ENCODE peak calls at places on chromosomes 5 and 9, in six cellular contexts. G is GM12878; J is psoas muscle; E is activated CD8-positive, alpha-beta T cell treated with anti-CD3 and anti-CD28 coated beads for 36 hours; X is HepG2; L is right lobe of liver. H is an unnamed sample.

GRCh38 chr5:170151105-170151831 is 45.6 kb downstream of the FOXI1 start:
- ATAC-seq in L (no peak), G (peak; percentile 93), X (peak; percentile 77), E (no peak), J (no peak), H (no peak)

GRCh38 chr5:102221949-102222348 is 74.1 kb downstream of the SLCO4C1 start:
- ATAC-seq in L (no peak), G (no peak), E (no peak), J (no peak), X (no peak), H (no peak)

GRCh38 chr9:2199999-2200796 is 185.1 kb downstream of the SMARCA2 start:
- ATAC-seq in J (no peak), G (no peak), L (no peak), X (peak; percentile 54), E (no peak), H (no peak)

GRCh38 chr5:68482199-68482598 is 266.6 kb downstream of the PIK3R1 start:
- ATAC-seq in L (no peak), E (no peak), X (no peak), J (no peak), G (no peak), H (no peak)

GRCh38 chr9:17131494-17131893 is 3.3 kb upstream of the CNTLN start:
- ATAC-seq in G (no peak), L (no peak), J (no peak), X (no peak), E (no peak), H (no peak)

GRCh38 chr5:134086943-134087305 is 27.6 kb upstream of the TCF7 start:
- ATAC-seq in G (no peak), E (peak; percentile 82), L (no peak), J (no peak), X (no peak), H (peak; percentile 75)

GRCh38 chr5:178266581-178266980 is 34.0 kb upstream of the PHYKPL start:
- ATAC-seq in J (no peak), X (no peak), L (no peak), E (no peak), G (no peak), H (no peak)

GRCh38 chr5:151028717-151029116 is 8.3 kb downstream of the GPX3 start:
- ATAC-seq in E (no peak), G (no peak), L (peak; percentile 8), J (no peak), X (peak; percentile 12), H (no peak)

GRCh38 chr9:69339620-69340019 is 14.6 kb downstream of the ENTREP1 start:
- ATAC-seq in E (no peak), G (no peak), J (peak; percentile 33), X (no peak), L (no peak), H (no peak)

H was measured in activated CD4-positive, CD25-positive, alpha-beta regulatory T cell treated with anti-CD3 and anti-CD28 coated beads, Interleukin-2, amount 50 U/mL, for 24 hours.